ENCODE peak calls at places on chromosomes 1 and 21, in five cellular contexts. One of them, this sample, is unnamed.

GRCh38 chr1:83131692-83131955 is 867.3 kb downstream of the TTLL7 start:
- DNase-seq in IMR-90: no peak
- DNase-seq in PC-3: no peak
- DNase-seq in ascending aorta: no peak
- DNase-seq in heart right ventricle: no peak
- DNase-seq in this sample: no peak

GRCh38 chr1:61754545-61754944 is 12.3 kb downstream of the PATJ start:
- DNase-seq in heart right ventricle: no peak
- DNase-seq in IMR-90: no peak
- DNase-seq in PC-3: peak
- DNase-seq in ascending aorta: no peak
- DNase-seq in this sample: no peak

GRCh38 chr1:152983743-152984142 is at the start of gene SPRR1A:
- DNase-seq in PC-3: peak
- DNase-seq in ascending aorta: no peak
- DNase-seq in heart right ventricle: no peak
- DNase-seq in IMR-90: no peak
- DNase-seq in this sample: no peak

GRCh38 chr1:30856260-30856790 is 52.2 kb downstream of the SDC3 start:
- DNase-seq in IMR-90: no peak
- DNase-seq in heart right ventricle: no peak
- DNase-seq in PC-3: no peak
- DNase-seq in ascending aorta: no peak
- DNase-seq in this sample: no peak

GRCh38 chr1:22799971-22800370 is 89.3 kb downstream of the EPHB2 start:
- DNase-seq in ascending aorta: no peak
- DNase-seq in PC-3: no peak
- DNase-seq in IMR-90: no peak
- DNase-seq in heart right ventricle: no peak
- DNase-seq in this sample: no peak

GRCh38 chr1:16012590-16013219 is 5.1 kb downstream of the HSPB7 start:
- DNase-seq in ascending aorta: peak
- DNase-seq in IMR-90: peak
- DNase-seq in PC-3: peak
- DNase-seq in heart right ventricle: peak
- DNase-seq in this sample: peak

GRCh38 chr1:118204648-118205047 is 19.6 kb upstream of the SPAG17 start:
- DNase-seq in heart right ventricle: no peak
- DNase-seq in PC-3: no peak
- DNase-seq in ascending aorta: no peak
- DNase-seq in IMR-90: no peak
- DNase-seq in this sample: no peak

GRCh38 chr1:222068937-222069336 is 327.0 kb upstream of the DUSP10 start:
- DNase-seq in heart right ventricle: no peak
- DNase-seq in ascending aorta: no peak
- DNase-seq in IMR-90: no peak
- DNase-seq in PC-3: peak
- DNase-seq in this sample: no peak

GRCh38 chr1:240241278-240241677 is 149.6 kb downstream of the FMN2 start:
- DNase-seq in IMR-90: no peak
- DNase-seq in heart right ventricle: no peak
- DNase-seq in PC-3: no peak
- DNase-seq in ascending aorta: no peak
- DNase-seq in this sample: no peak

GRCh38 chr1:94260635-94261387 is 23.4 kb upstream of the ARHGAP29 start:
- DNase-seq in PC-3: no peak
- DNase-seq in IMR-90: no peak
- DNase-seq in ascending aorta: no peak
- DNase-seq in heart right ventricle: no peak
- DNase-seq in this sample: no peak

GRCh38 chr1:220791959-220792358 is 5.2 kb downstream of the MTARC1 start:
- DNase-seq in heart right ventricle: no peak
- DNase-seq in ascending aorta: no peak
- DNase-seq in IMR-90: no peak
- DNase-seq in PC-3: no peak
- DNase-seq in this sample: no peak

GRCh38 chr1:94819945-94820746 is at the start of gene SLC44A3:
- DNase-seq in ascending aorta: peak
- DNase-seq in IMR-90: peak
- DNase-seq in PC-3: peak
- DNase-seq in heart right ventricle: peak
- DNase-seq in this sample: peak

GRCh38 chr1:105138445-105138821 is 1388.7 kb downstream of the AMY1C start:
- DNase-seq in ascending aorta: no peak
- DNase-seq in IMR-90: no peak
- DNase-seq in PC-3: peak
- DNase-seq in heart right ventricle: peak
- DNase-seq in this sample: no peak

GRCh38 chr21:24844672-24845071 is 762.6 kb downstream of the MRPL39 start:
- DNase-seq in PC-3: no peak
- DNase-seq in ascending aorta: no peak
- DNase-seq in heart right ventricle: no peak
- DNase-seq in IMR-90: peak
- DNase-seq in this sample: no peak

GRCh38 chr1:41795205-41795762 is 123.4 kb downstream of the HIVEP3 start:
- DNase-seq in heart right ventricle: no peak
- DNase-seq in ascending aorta: no peak
- DNase-seq in PC-3: peak
- DNase-seq in IMR-90: peak
- DNase-seq in this sample: peak

GRCh38 chr21:42695324-42696025 is 42.1 kb downstream of the PDE9A start:
- DNase-seq in ascending aorta: no peak
- DNase-seq in IMR-90: peak
- DNase-seq in PC-3: peak
- DNase-seq in heart right ventricle: no peak
- DNase-seq in this sample: peak

GRCh38 chr1:81466970-81467369 is 333.8 kb upstream of the ADGRL2 start:
- DNase-seq in IMR-90: no peak
- DNase-seq in ascending aorta: no peak
- DNase-seq in PC-3: no peak
- DNase-seq in heart right ventricle: no peak
- DNase-seq in this sample: no peak

GRCh38 chr1:162988869-162989268 is 80.3 kb upstream of the RGS4 start:
- DNase-seq in heart right ventricle: no peak
- DNase-seq in PC-3: no peak
- DNase-seq in ascending aorta: no peak
- DNase-seq in IMR-90: no peak
- DNase-seq in this sample: no peak

GRCh38 chr1:116390195-116390594 is 17.2 kb downstream of the ATP1A1 start:
- DNase-seq in PC-3: no peak
- DNase-seq in heart right ventricle: no peak
- DNase-seq in ascending aorta: no peak
- DNase-seq in IMR-90: no peak
- DNase-seq in this sample: no peak

GRCh38 chr1:226479432-226479831 is 69.1 kb upstream of the STUM start:
- DNase-seq in IMR-90: no peak
- DNase-seq in heart right ventricle: no peak
- DNase-seq in PC-3: peak
- DNase-seq in ascending aorta: no peak
- DNase-seq in this sample: no peak

GRCh38 chr21:36566606-36567005 is 86.7 kb upstream of the CLDN14 start:
- DNase-seq in PC-3: no peak
- DNase-seq in ascending aorta: no peak
- DNase-seq in heart right ventricle: no peak
- DNase-seq in IMR-90: no peak
- DNase-seq in this sample: no peak

GRCh38 chr1:43861337-43861736 is 72.3 kb upstream of the ARTN start:
- DNase-seq in ascending aorta: no peak
- DNase-seq in heart right ventricle: no peak
- DNase-seq in IMR-90: peak
- DNase-seq in PC-3: peak
- DNase-seq in this sample: no peak

GRCh38 chr1:28886731-28887417 is 27.5 kb upstream of the EPB41 start:
- DNase-seq in IMR-90: peak
- DNase-seq in ascending aorta: peak
- DNase-seq in heart right ventricle: peak
- DNase-seq in PC-3: peak
- DNase-seq in this sample: no peak

GRCh38 chr1:28887418-28887834 is 26.9 kb upstream of the EPB41 start:
- DNase-seq in PC-3: peak
- DNase-seq in IMR-90: no peak
- DNase-seq in heart right ventricle: peak
- DNase-seq in ascending aorta: peak
- DNase-seq in this sample: no peak

GRCh38 chr1:28887835-28888682 is 26.3 kb upstream of the EPB41 start:
- DNase-seq in heart right ventricle: peak
- DNase-seq in ascending aorta: peak
- DNase-seq in IMR-90: no peak
- DNase-seq in PC-3: no peak
- DNase-seq in this sample: no peak

GRCh38 chr1:28885472-28885877 is 28.9 kb upstream of the EPB41 start:
- DNase-seq in ascending aorta: no peak
- DNase-seq in PC-3: no peak
- DNase-seq in heart right ventricle: no peak
- DNase-seq in IMR-90: no peak
- DNase-seq in this sample: no peak

GRCh38 chr1:28885982-28886730 is 28.2 kb upstream of the EPB41 start:
- DNase-seq in PC-3: no peak
- DNase-seq in ascending aorta: no peak
- DNase-seq in heart right ventricle: no peak
- DNase-seq in IMR-90: no peak
- DNase-seq in this sample: no peak
- H3K4me3 ChIP-seq in PC-3: peak
- H3K4me3 ChIP-seq in ascending aorta: peak
- H3K4me3 ChIP-seq in heart right ventricle: no peak
- H3K4me3 ChIP-seq in IMR-90: no peak
- H3K4me3 ChIP-seq in this sample: peak

GRCh38 chr21:46634427-46634826 is 1.0 kb upstream of the PRMT2 start:
- DNase-seq in heart right ventricle: no peak
- DNase-seq in PC-3: peak
- DNase-seq in IMR-90: no peak
- DNase-seq in ascending aorta: no peak
- DNase-seq in this sample: no peak
- TF ChIP-seq CTCF in heart right ventricle: no peak
- TF ChIP-seq CTCF in PC-3: no peak
- TF ChIP-seq CTCF in IMR-90: no peak
- TF ChIP-seq CTCF in ascending aorta: no peak
- TF ChIP-seq CTCF in this sample: no peak

DNA sequence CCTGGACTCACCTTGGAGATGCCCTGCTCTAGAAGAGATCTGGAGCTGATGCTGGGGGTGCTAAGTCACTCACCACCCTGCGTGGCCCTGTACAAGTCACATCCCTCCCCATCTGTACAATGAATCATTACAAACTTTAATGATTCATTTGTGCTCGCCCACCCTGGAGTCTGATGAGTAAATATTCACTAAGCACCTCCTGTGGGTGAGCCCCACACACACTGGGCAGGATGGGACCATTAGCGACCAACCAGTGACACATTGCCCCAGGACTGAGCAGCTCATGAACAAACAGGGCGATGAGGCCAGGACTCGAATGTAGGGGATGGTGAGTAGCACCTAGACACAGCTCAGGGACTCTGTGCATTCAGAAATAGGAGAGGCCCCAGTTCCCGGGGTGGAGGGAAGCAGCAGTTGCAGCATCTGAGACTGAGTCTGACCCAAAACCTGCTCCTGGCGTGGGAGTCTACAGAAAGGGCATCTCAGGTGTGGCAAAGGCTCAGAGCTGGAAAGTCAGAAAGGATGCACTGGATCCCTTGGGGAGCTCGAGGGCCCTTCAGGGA is 18.1 kb upstream of the PDZK1IP1 start:
- DNase-seq in heart right ventricle: no peak
- DNase-seq in IMR-90: no peak
- DNase-seq in PC-3: peak
- DNase-seq in ascending aorta: peak
- DNase-seq in this sample: no peak
- H3K4me3 ChIP-seq in heart right ventricle: no peak
- H3K4me3 ChIP-seq in IMR-90: no peak
- H3K4me3 ChIP-seq in PC-3: no peak
- H3K4me3 ChIP-seq in ascending aorta: no peak
- H3K4me3 ChIP-seq in this sample: no peak

GRCh38 chr1:6168947-6169586 is 11.1 kb downstream of the CHD5 start:
- DNase-seq in ascending aorta: no peak
- DNase-seq in heart right ventricle: no peak
- DNase-seq in IMR-90: no peak
- DNase-seq in PC-3: no peak
- DNase-seq in this sample: no peak

GRCh38 chr1:6170116-6170741 is 9.9 kb downstream of the CHD5 start:
- DNase-seq in IMR-90: no peak
- DNase-seq in heart right ventricle: no peak
- DNase-seq in PC-3: no peak
- DNase-seq in ascending aorta: no peak
- DNase-seq in this sample: no peak

GRCh38 chr1:6172549-6172948 is 7.6 kb downstream of the CHD5 start:
- DNase-seq in heart right ventricle: no peak
- DNase-seq in PC-3: peak
- DNase-seq in ascending aorta: no peak
- DNase-seq in IMR-90: no peak
- DNase-seq in this sample: no peak

GRCh38 chr1:6170742-6171201 is 9.3 kb downstream of the CHD5 start:
- DNase-seq in PC-3: no peak
- DNase-seq in IMR-90: no peak
- DNase-seq in ascending aorta: no peak
- DNase-seq in heart right ventricle: no peak
- DNase-seq in this sample: no peak

DNA sequence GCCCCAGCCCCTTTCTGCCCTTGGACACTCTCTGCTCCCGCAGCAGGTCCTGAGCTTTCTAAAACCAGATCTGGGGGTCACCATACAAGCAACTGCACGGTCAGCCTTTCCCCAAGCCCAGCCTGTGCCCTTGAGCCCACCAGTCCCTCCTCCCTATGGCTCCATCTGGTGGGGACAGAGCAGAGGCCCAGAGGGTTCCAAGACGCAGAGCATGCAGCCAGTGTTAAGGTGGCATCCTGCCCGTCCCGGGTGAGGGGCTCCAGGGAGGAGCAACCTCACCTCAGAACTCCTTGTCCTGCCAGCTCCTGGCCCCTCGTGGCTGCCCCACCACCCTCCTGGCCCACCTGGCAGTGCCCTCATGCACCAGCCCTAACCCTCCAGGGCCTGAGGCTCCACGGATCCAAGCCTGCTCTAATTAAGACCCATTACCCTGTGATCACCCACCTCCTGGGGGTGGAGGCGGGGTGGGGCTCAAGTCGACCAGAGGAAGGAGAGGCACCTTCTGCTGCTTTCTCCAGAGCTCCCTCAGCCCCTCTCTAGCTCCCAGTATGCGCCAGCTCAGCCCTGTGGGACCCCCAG is 8.5 kb downstream of the CHD5 start:
- DNase-seq in heart right ventricle: no peak
- DNase-seq in IMR-90: no peak
- DNase-seq in ascending aorta: no peak
- DNase-seq in PC-3: peak
- DNase-seq in this sample: no peak
- TF ChIP-seq CTCF in heart right ventricle: peak
- TF ChIP-seq CTCF in IMR-90: peak
- TF ChIP-seq CTCF in ascending aorta: no peak
- TF ChIP-seq CTCF in PC-3: peak
- TF ChIP-seq CTCF in this sample: peak

This sample was measured in astrocyte of the cerebellum.